ENCODE peak calls at places on chromosomes 3 and 15, in four cellular contexts. N, W, E and O are unnamed samples.

GRCh38 chr15:78012643-78013077 is 64.9 kb downstream of the TBC1D2B start:
- DNase-seq in N (no peak), W (no peak), E (no peak), O (no peak)

GRCh38 chr3:28699283-28699682 is 350.7 kb upstream of the AZI2 start:
- DNase-seq in N (peak), W (no peak), E (no peak), O (no peak)

GRCh38 chr3:117439812-117440211 is 730.2 kb downstream of the TUSC7 start:
- DNase-seq in N (peak), W (peak), E (no peak), O (peak)

GRCh38 chr3:14428087-14429067 is 26.0 kb downstream of the SLC6A6 start:
- DNase-seq in N (no peak), W (no peak), E (peak), O (no peak)

GRCh38 chr3:157204431-157204830 is 44.5 kb upstream of the CCNL1 start:
- DNase-seq in N (peak), W (peak), E (no peak), O (peak)

GRCh38 chr15:69792823-69793222 is 304.9 kb downstream of the TLE3 start:
- DNase-seq in N (no peak), W (no peak), E (no peak), O (no peak)

GRCh38 chr15:69735126-69735525 is 282.5 kb downstream of the RPLP1 start:
- DNase-seq in N (no peak), W (no peak), E (no peak), O (peak)

GRCh38 chr3:121545049-121545563 is 682 bp downstream of the POLQ start:
- DNase-seq in N (no peak), W (no peak), E (no peak), O (peak)

GRCh38 chr15:74333662-74334061 is 33.8 kb downstream of the CYP11A1 start:
- DNase-seq in N (no peak), W (no peak), E (no peak), O (no peak)

GRCh38 chr15:64809649-64810498 is 15.6 kb downstream of the PIF1 start:
- DNase-seq in N (peak), W (peak), E (peak), O (peak)

GRCh38 chr3:190382082-190382481 is 5.9 kb upstream of the CLDN16 start:
- DNase-seq in N (no peak), W (peak), E (no peak), O (no peak)

GRCh38 chr3:65230251-65231140 is 542.7 kb upstream of the ADAMTS9 start:
- DNase-seq in N (no peak), W (no peak), E (no peak), O (peak)

GRCh38 chr15:98753726-98754125 is 105.4 kb downstream of the IGF1R start:
- DNase-seq in N (no peak), W (no peak), E (no peak), O (no peak)

GRCh38 chr3:196093271-196094111 is 11.6 kb upstream of the TFRC start:
- DNase-seq in N (no peak), W (peak), E (no peak), O (peak)

GRCh38 chr3:108159128-108159527 is 63.1 kb downstream of the IFT57 start:
- DNase-seq in N (no peak), W (peak), E (no peak), O (no peak)

GRCh38 chr15:76840830-76841460 is 64.2 kb downstream of the SCAPER start:
- DNase-seq in N (no peak), W (peak), E (no peak), O (peak)

GRCh38 chr3:32606277-32606676 is 35.6 kb upstream of the DYNC1LI1 start:
- DNase-seq in N (no peak), W (no peak), E (no peak), O (no peak)

GRCh38 chr3:139430467-139430866 is 41.0 kb upstream of the COPB2 start:
- DNase-seq in N (no peak), W (no peak), E (no peak), O (no peak)

GRCh38 chr15:69685524-69686452 is 233.2 kb downstream of the RPLP1 start:
- DNase-seq in N (peak), W (no peak), E (no peak), O (no peak)

GRCh38 chr15:98745179-98745578 is 96.8 kb downstream of the IGF1R start:
- DNase-seq in N (no peak), W (no peak), E (no peak), O (no peak)

GRCh38 chr3:138441742-138442141 is 7.3 kb downstream of the ESYT3 start:
- DNase-seq in N (no peak), W (peak), E (no peak), O (peak)

GRCh38 chr3:110419096-110419495 is 652.5 kb upstream of the NECTIN3 start:
- DNase-seq in N (no peak), W (no peak), E (no peak), O (peak)

GRCh38 chr15:95825672-95826387 is 504.7 kb upstream of the NR2F2 start:
- DNase-seq in N (peak), W (no peak), E (no peak), O (no peak)